ENCODE peak calls at places on chromosomes 6 and 20, in four cellular contexts. T is mucosa of descending colon, D is D721Med, V is progenitor cell of endocrine pancreas. G is an unnamed sample.
A peak's percentile ranks its signal among the peaks of the same experiment; 100 is the strongest.

GRCh38 chr20:43767686-43768474 is 41.1 kb upstream of the GTSF1L start:
- DNase-seq in T (no peak), D (no peak), V (no peak), G (no peak)

GRCh38 chr6:125294036-125294435 is 7.7 kb downstream of the HDDC2 start:
- DNase-seq in T (no peak), D (no peak), V (no peak), G (no peak)

GRCh38 chr6:97401533-97401932 is 118.5 kb upstream of the MMS22L start:
- DNase-seq in T (no peak), D (no peak), V (no peak), G (no peak)

GRCh38 chr6:16286151-16286522 is 47.8 kb downstream of the GMPR start:
- DNase-seq in T (no peak), D (peak; percentile 33), V (peak; percentile 61), G (no peak)

GRCh38 chr20:5044075-5044620 is 42.8 kb upstream of the SLC23A2 start:
- DNase-seq in T (no peak), D (no peak), V (no peak), G (no peak)

GRCh38 chr6:15796130-15796766 is 133.4 kb upstream of the DTNBP1 start:
- DNase-seq in T (no peak), D (no peak), V (no peak), G (no peak)

GRCh38 chr6:127100510-127101140 is 17.8 kb upstream of the RSPO3 start:
- DNase-seq in T (no peak), D (no peak), V (no peak), G (no peak)

GRCh38 chr6:168956884-168957730 is 296.5 kb downstream of the THBS2 start:
- DNase-seq in T (peak; percentile 74), D (no peak), V (peak; percentile 46), G (no peak)

GRCh38 chr20:38604873-38605303 is 3.3 kb downstream of the ARHGAP40 start:
- DNase-seq in T (no peak), D (no peak), V (no peak), G (no peak)

GRCh38 chr20:35617397-35618031 is 1.9 kb downstream of the SPAG4 start:
- DNase-seq in T (peak; percentile 72), D (no peak), V (no peak), G (peak; percentile 63)

GRCh38 chr20:62219992-62220665 is at the start of gene HRH3:
- DNase-seq in T (peak; percentile 68), D (peak; percentile 79), V (peak; percentile 74), G (no peak)

GRCh38 chr6:3885262-3886036 is 36.3 kb downstream of the FAM50B start:
- DNase-seq in T (no peak), D (no peak), V (no peak), G (no peak)
- TF ChIP-seq CTCF in T (no peak), D (no peak), V (peak; percentile 49), G (no peak)

DNA sequence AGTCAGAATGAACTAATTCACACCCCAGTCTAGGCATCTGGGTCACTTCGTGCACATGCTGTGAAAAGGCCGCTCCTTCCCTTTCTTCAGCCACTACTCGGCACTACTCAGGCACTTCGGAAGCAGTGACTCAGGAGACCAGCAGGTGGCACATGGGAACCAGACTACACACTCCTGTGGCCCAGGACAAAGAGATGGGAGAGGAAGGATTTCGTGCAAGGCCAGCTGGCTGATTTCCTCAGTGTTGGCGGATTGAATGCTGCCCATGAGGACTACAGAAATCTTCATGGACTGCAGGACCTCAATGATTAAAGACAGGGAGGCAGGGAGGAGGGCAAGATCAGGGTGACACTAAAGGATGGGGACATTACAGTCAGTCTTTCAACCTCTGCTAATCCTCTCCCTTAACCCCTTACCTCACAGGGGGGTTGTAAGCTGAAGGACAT is 117.8 kb upstream of the SPACA1 start:
- DNase-seq in T (peak; percentile 87), D (peak; percentile 43), V (peak; percentile 70), G (peak; percentile 70)
- TF ChIP-seq CTCF in T (peak; percentile 77), D (peak; percentile 97), V (peak; percentile 84), G (peak; percentile 75)

DNA sequence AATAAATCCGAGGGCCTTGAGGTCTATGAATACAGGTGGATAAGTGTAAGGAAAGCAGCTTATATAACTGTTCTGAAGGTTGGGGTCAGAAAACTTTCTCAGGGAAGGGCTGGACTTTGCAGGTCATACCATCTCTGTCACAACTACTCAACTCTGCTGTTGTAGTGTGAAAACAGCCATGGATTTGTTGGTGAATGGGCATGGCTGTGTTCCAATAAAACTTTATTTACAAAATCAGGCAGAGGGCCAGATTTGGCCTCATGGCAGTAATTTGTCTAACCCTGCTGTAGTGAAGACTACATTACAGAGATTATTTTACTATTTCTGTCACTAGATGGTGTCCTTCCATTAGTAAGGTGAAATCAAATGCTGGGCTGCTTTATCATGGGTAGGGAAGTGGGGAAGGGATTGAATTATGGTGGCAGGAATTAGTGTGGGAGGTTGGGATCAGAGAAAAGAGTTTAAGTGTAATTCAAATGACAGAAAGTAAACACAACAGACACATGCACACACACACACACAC is 409.6 kb upstream of the CHD6 start:
- DNase-seq in T (no peak), D (no peak), V (no peak), G (no peak)
- TF ChIP-seq CTCF in T (no peak), D (peak; percentile 47), V (peak; percentile 8), G (no peak)

DNA sequence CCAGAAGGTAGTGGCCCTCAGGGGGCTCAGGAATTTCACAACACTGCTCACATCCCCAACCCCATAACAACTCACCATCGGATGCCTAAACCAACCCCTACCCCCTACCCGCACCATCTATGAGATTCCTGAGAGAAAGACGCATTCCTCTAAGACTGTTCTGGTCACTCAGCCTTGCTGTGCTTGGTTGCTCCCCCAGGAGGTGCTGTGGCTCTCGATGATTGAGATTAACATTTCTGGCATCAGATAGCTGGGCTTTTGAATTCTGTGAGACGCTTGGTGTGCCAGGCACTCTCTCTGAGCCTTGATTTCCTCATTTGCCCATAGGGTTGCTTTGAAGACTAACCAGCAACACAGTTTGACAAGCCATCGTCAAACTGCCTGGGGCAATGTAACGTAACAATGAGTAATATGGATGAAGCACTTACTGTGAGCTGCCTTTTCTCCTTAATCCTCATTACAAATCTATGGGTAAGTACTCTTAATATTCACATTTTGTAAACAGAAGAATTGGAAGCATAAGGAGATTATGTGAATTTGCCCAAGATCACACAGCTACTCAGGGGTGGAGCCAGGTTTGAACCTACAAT is 978 bp downstream of the WFDC6 start:
- DNase-seq in T (no peak), D (peak; percentile 13), V (no peak), G (no peak)
- TF ChIP-seq CTCF in T (no peak), D (peak; percentile 5), V (peak; percentile 24), G (no peak)

GRCh38 chr6:84284428-84285033 is 57.1 kb upstream of the CEP162 start:
- DNase-seq in T (no peak), D (no peak), V (no peak), G (no peak)
- TF ChIP-seq CTCF in T (no peak), D (no peak), V (peak; percentile 66), G (no peak)

DNA sequence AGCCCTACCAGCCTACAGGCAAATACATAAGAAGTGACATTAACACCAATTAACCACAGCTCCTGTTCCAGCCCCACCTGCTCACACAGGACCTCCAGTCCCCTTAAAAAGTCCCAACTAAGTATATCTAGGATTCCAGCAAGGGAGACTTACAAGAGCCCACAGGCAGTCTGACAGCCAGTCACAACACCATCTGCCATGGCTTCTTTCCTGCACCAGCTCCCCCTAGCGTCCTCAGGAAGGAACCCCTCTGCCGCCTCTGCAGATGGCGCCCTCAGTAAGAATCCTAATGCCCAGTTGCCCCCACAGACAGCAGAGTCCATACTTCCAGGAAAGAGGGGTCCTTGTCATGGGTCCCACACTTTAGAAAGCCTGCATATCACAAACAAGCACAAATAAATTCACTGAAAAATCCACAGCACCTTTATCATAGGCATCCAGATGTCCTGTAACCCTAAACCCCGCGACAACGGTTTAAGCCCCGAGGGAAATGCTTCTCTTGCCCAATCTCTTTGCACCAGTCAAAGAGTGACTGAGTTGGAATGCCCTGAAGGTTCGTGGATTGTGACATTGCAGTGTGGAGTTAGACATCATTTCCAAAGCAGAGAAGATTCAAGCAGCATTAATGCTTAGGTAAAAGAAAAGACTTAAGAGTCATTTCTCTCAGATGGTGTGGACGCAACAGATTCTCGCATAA is 121.9 kb downstream of the HIVEP2 start:
- DNase-seq in T (no peak), D (no peak), V (no peak), G (no peak)
- TF ChIP-seq CTCF in T (no peak), D (peak; percentile 54), V (peak; percentile 47), G (no peak)

DNA sequence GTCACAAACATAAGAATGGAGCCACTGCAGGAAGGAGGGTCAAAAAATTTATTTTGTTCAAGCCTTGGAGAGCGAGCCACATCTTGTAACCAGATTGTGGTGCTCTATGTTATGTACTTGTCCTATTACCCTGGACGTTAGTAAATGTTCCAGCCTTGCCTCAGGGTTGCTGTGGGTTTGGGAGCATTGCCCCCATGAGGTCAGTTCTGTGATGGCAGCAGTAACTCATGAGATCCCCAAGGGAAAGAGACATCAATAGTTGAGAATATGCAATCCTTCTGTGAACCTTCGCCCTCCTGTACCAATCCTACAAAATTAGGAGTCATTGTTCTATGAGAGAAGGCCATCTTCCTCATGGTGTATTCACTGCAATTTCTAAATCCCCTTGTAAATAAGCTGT is 16.4 kb upstream of the CFAP206 start:
- DNase-seq in T (no peak), D (no peak), V (peak; percentile 13), G (no peak)
- TF ChIP-seq CTCF in T (peak; percentile 7), D (peak; percentile 85), V (peak; percentile 70), G (no peak)